ENCODE peak calls at places on chromosomes 11 and 22, in five cellular contexts. M, Z, N, P and W are unnamed samples.

GRCh38 chr11:14519692-14520085 is 497 bp downstream of the PSMA1 start:
- DNase-seq in M (no peak), N (no peak), P (peak; percentile 34), Z (no peak), W (no peak)

GRCh38 chr11:1301220-1302000 is 8.0 kb downstream of the TOLLIP start:
- DNase-seq in M (peak; percentile 61), P (no peak), N (no peak), Z (no peak), W (no peak)

GRCh38 chr22:16783930-16784354 is 41.3 kb downstream of the XKR3 start:
- DNase-seq in M (no peak), P (no peak), Z (no peak), N (peak; percentile 7), W (no peak)

GRCh38 chr22:20786536-20786979 is 12.6 kb downstream of the SERPIND1 start:
- DNase-seq in Z (no peak), P (no peak), M (no peak), N (no peak), W (no peak)

GRCh38 chr22:50606126-50606525 is 5.5 kb downstream of the MAPK8IP2 start:
- DNase-seq in M (no peak), Z (peak; percentile 52), P (no peak), N (no peak), W (no peak)

GRCh38 chr11:65547446-65548125 is 10.6 kb downstream of the LTBP3 start:
- DNase-seq in M (no peak), Z (no peak), N (no peak), P (no peak), W (no peak)

GRCh38 chr11:19808076-19808911 is 95.7 kb downstream of the NAV2 start:
- DNase-seq in Z (peak; percentile 10), N (no peak), M (no peak), P (no peak), W (no peak)

GRCh38 chr11:1839924-1840779 is 1.4 kb downstream of the TNNI2 start:
- DNase-seq in N (no peak), M (no peak), Z (no peak), P (no peak), W (no peak)

GRCh38 chr11:11841605-11842425 is at the start of gene USP47:
- DNase-seq in Z (peak; percentile 88), N (peak; percentile 91), M (peak; percentile 88), P (peak; percentile 78), W (peak; percentile 96)

GRCh38 chr11:368414-369335 is 624 bp upstream of the B4GALNT4 start:
- DNase-seq in Z (peak; percentile 21), M (no peak), N (no peak), P (no peak), W (no peak)

GRCh38 chr11:122668562-122669090 is 13.1 kb downstream of the UBASH3B start:
- DNase-seq in N (peak; percentile 83), P (peak; percentile 90), M (no peak), Z (peak; percentile 23), W (no peak)

GRCh38 chr22:28112548-28113043 is 193.5 kb upstream of the PITPNB start:
- DNase-seq in M (no peak), N (peak; percentile 86), Z (peak; percentile 72), P (peak; percentile 66), W (no peak)
- TF ChIP-seq CTCF in M (no peak), N (peak; percentile 52), Z (peak; percentile 60), P (peak; percentile 64), W (peak; percentile 62)

DNA sequence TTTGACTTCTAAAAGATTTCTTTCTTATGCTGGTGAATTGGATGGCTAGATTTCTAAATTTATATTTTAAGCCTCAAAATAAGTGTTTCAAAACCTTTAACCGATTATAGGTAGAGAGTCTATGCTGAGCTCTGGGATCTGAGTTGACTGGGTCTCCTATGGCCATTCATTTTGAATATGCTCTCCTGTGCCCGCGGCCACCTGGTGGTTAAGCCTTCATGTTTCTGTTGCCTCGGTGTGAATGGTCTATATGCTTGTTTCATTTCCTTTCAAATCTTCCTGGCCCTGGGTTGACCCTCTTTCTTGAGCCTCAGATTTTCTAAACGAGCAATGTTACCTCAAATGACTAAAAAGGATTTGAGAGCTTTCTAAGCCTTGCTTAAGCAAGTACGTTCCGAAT is 789.3 kb upstream of the KIRREL3 start:
- DNase-seq in Z (no peak), P (peak; percentile 1), N (peak; percentile 28), M (no peak), W (no peak)
- TF ChIP-seq CTCF in Z (no peak), P (peak; percentile 6), N (peak; percentile 47), M (no peak), W (peak; percentile 67)

GRCh38 chr11:36146437-36146836 is 142.8 kb downstream of the COMMD9 start:
- DNase-seq in Z (no peak), P (peak; percentile 43), N (no peak), M (no peak), W (no peak)
- TF ChIP-seq CTCF in Z (no peak), P (no peak), N (no peak), M (no peak), W (no peak)

DNA sequence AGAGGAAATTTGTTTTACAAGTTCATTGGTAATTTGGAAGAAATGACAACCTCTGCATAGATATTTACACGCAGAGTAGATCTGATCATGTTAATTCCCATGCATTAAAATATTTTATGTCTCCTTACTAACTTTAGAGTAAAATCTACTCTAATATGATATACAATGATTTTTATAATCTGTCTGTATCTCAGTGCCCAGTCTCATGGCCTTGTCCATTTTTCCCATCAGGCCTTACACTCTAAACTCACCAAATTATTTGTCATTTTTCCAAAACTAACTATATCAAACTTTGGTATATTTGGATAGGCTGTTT is 12.2 kb downstream of the OR10D3 start:
- DNase-seq in P (no peak), Z (no peak), M (no peak), N (no peak), W (no peak)
- TF ChIP-seq CTCF in P (no peak), Z (no peak), M (no peak), N (peak; percentile 9), W (peak; percentile 18)